ENCODE peak calls at places on chromosomes 13 and 19, in nine cellular contexts. One of them, this sample, is unnamed. For H3K4me1, the result is how much of the 10 kb centered on the place peaks cover.

GRCh38 chr13:37656247-37656940 is 57.8 kb upstream of the POSTN start:
- DNase-seq in colonic mucosa: no peak
- DNase-seq in prostate gland: no peak
- DNase-seq in HAP-1: no peak
- DNase-seq in OCI-LY7: no peak
- DNase-seq in adrenal gland: no peak
- DNase-seq in pancreas: no peak
- DNase-seq in IMR-90: peak
- DNase-seq in body of pancreas: no peak
- DNase-seq in this sample: no peak

GRCh38 chr13:45209229-45209628 is 8.4 kb upstream of the KCTD4 start:
- DNase-seq in colonic mucosa: no peak
- DNase-seq in prostate gland: no peak
- DNase-seq in HAP-1: no peak
- DNase-seq in OCI-LY7: no peak
- DNase-seq in adrenal gland: no peak
- DNase-seq in pancreas: no peak
- DNase-seq in IMR-90: peak
- DNase-seq in body of pancreas: no peak
- DNase-seq in this sample: no peak

GRCh38 chr19:48350856-48351255 is 12.9 kb downstream of the TMEM143 start:
- DNase-seq in colonic mucosa: no peak
- DNase-seq in prostate gland: no peak
- DNase-seq in HAP-1: no peak
- DNase-seq in OCI-LY7: no peak
- DNase-seq in adrenal gland: no peak
- DNase-seq in pancreas: no peak
- DNase-seq in IMR-90: no peak
- DNase-seq in body of pancreas: no peak
- DNase-seq in this sample: no peak

GRCh38 chr19:29539668-29540067 is 13.9 kb downstream of the VSTM2B start:
- DNase-seq in colonic mucosa: no peak
- DNase-seq in prostate gland: no peak
- DNase-seq in HAP-1: no peak
- DNase-seq in OCI-LY7: no peak
- DNase-seq in adrenal gland: no peak
- DNase-seq in pancreas: no peak
- DNase-seq in IMR-90: no peak
- DNase-seq in body of pancreas: no peak
- DNase-seq in this sample: no peak

GRCh38 chr19:16397791-16398529 is 73.3 kb downstream of the KLF2 start:
- DNase-seq in colonic mucosa: no peak
- DNase-seq in prostate gland: peak
- DNase-seq in HAP-1: no peak
- DNase-seq in OCI-LY7: no peak
- DNase-seq in adrenal gland: no peak
- DNase-seq in pancreas: no peak
- DNase-seq in IMR-90: no peak
- DNase-seq in body of pancreas: peak
- DNase-seq in this sample: no peak

GRCh38 chr19:17873661-17874422 is 2.1 kb downstream of the SLC5A5 start:
- DNase-seq in colonic mucosa: peak
- DNase-seq in prostate gland: no peak
- DNase-seq in HAP-1: peak
- DNase-seq in OCI-LY7: peak
- DNase-seq in adrenal gland: no peak
- DNase-seq in pancreas: no peak
- DNase-seq in IMR-90: no peak
- DNase-seq in body of pancreas: peak
- DNase-seq in this sample: peak

GRCh38 chr13:52744842-52745241 is 5.2 kb upstream of the CNMD start:
- DNase-seq in colonic mucosa: no peak
- DNase-seq in prostate gland: no peak
- DNase-seq in HAP-1: no peak
- DNase-seq in OCI-LY7: no peak
- DNase-seq in adrenal gland: no peak
- DNase-seq in pancreas: no peak
- DNase-seq in IMR-90: no peak
- DNase-seq in body of pancreas: no peak
- DNase-seq in this sample: no peak

GRCh38 chr19:48368942-48369341 is 4.8 kb downstream of the SYNGR4 start:
- DNase-seq in colonic mucosa: peak
- DNase-seq in prostate gland: no peak
- DNase-seq in HAP-1: no peak
- DNase-seq in OCI-LY7: no peak
- DNase-seq in adrenal gland: no peak
- DNase-seq in pancreas: no peak
- DNase-seq in IMR-90: no peak
- DNase-seq in body of pancreas: peak
- DNase-seq in this sample: peak

GRCh38 chr19:41431426-41432386 is 4.5 kb upstream of the B3GNT8 start:
- DNase-seq in colonic mucosa: no peak
- DNase-seq in prostate gland: no peak
- DNase-seq in HAP-1: no peak
- DNase-seq in OCI-LY7: no peak
- DNase-seq in adrenal gland: peak
- DNase-seq in pancreas: no peak
- DNase-seq in IMR-90: peak
- DNase-seq in body of pancreas: peak
- DNase-seq in this sample: no peak

GRCh38 chr19:48627211-48627864 is 8.0 kb downstream of the SPHK2 start:
- DNase-seq in colonic mucosa: peak
- DNase-seq in prostate gland: no peak
- DNase-seq in HAP-1: no peak
- DNase-seq in OCI-LY7: no peak
- DNase-seq in adrenal gland: peak
- DNase-seq in pancreas: no peak
- DNase-seq in IMR-90: no peak
- DNase-seq in body of pancreas: no peak
- DNase-seq in this sample: peak

GRCh38 chr19:46718157-46718933 is 1.4 kb upstream of the PRKD2 start:
- DNase-seq in colonic mucosa: peak
- DNase-seq in prostate gland: no peak
- DNase-seq in HAP-1: peak
- DNase-seq in OCI-LY7: peak
- DNase-seq in adrenal gland: no peak
- DNase-seq in pancreas: no peak
- DNase-seq in IMR-90: no peak
- DNase-seq in body of pancreas: peak
- DNase-seq in this sample: peak

GRCh38 chr19:46717716-46718143 is 816 bp upstream of the PRKD2 start:
- DNase-seq in colonic mucosa: peak
- DNase-seq in prostate gland: no peak
- DNase-seq in HAP-1: no peak
- DNase-seq in OCI-LY7: peak
- DNase-seq in adrenal gland: no peak
- DNase-seq in pancreas: no peak
- DNase-seq in IMR-90: no peak
- DNase-seq in body of pancreas: no peak
- DNase-seq in this sample: no peak

GRCh38 chr19:46720516-46721239 is 3.8 kb upstream of the PRKD2 start:
- DNase-seq in colonic mucosa: no peak
- DNase-seq in prostate gland: no peak
- DNase-seq in HAP-1: no peak
- DNase-seq in OCI-LY7: no peak
- DNase-seq in adrenal gland: no peak
- DNase-seq in pancreas: no peak
- DNase-seq in IMR-90: no peak
- DNase-seq in body of pancreas: no peak
- DNase-seq in this sample: no peak

GRCh38 chr19:46719629-46720515 is 3.0 kb upstream of the PRKD2 start:
- DNase-seq in colonic mucosa: no peak
- DNase-seq in prostate gland: no peak
- DNase-seq in HAP-1: no peak
- DNase-seq in OCI-LY7: no peak
- DNase-seq in adrenal gland: no peak
- DNase-seq in pancreas: no peak
- DNase-seq in IMR-90: no peak
- DNase-seq in body of pancreas: no peak
- DNase-seq in this sample: no peak

GRCh38 chr19:46718934-46719551 is 2.1 kb upstream of the PRKD2 start:
- DNase-seq in colonic mucosa: no peak
- DNase-seq in prostate gland: no peak
- DNase-seq in HAP-1: no peak
- DNase-seq in OCI-LY7: peak
- DNase-seq in adrenal gland: no peak
- DNase-seq in pancreas: no peak
- DNase-seq in IMR-90: no peak
- DNase-seq in body of pancreas: no peak
- DNase-seq in this sample: no peak
- H3K4me1 ChIP-seq in colonic mucosa: under half
- H3K4me1 ChIP-seq in prostate gland: under half
- H3K4me1 ChIP-seq in HAP-1: under half
- H3K4me1 ChIP-seq in OCI-LY7: half or more
- H3K4me1 ChIP-seq in adrenal gland: under half
- H3K4me1 ChIP-seq in pancreas: under half
- H3K4me1 ChIP-seq in IMR-90: under half
- H3K4me1 ChIP-seq in body of pancreas: under half
- H3K4me1 ChIP-seq in this sample: under half

DNA sequence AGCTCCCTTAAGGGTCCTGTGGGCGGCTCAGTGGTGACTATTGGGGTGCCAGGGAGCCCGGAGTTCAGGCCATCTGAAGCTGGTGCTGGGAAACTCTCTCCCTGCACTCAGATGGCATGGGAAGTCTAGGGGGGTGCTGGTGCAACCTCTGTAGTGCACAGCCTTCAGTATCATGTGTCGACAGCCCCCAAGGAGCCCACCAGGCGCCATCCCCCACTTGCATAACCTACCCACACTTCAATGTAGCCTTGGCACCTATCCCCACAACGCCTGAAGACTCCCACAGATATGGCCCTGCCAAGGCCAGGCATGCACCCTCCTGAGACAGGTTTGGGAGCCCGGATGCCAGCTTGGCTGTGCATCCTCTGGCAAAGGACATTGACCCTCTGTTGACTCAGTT is 27.7 kb upstream of the NANOS3 start:
- DNase-seq in colonic mucosa: peak
- DNase-seq in prostate gland: no peak
- DNase-seq in HAP-1: no peak
- DNase-seq in OCI-LY7: no peak
- DNase-seq in adrenal gland: no peak
- DNase-seq in pancreas: no peak
- DNase-seq in IMR-90: no peak
- DNase-seq in body of pancreas: no peak
- DNase-seq in this sample: no peak
- H3K4me1 ChIP-seq in colonic mucosa: under half
- H3K4me1 ChIP-seq in prostate gland: under half
- H3K4me1 ChIP-seq in HAP-1: under half
- H3K4me1 ChIP-seq in OCI-LY7: under half
- H3K4me1 ChIP-seq in adrenal gland: under half
- H3K4me1 ChIP-seq in pancreas: under half
- H3K4me1 ChIP-seq in IMR-90: under half
- H3K4me1 ChIP-seq in body of pancreas: half or more
- H3K4me1 ChIP-seq in this sample: half or more

GRCh38 chr13:29550589-29550988 is 44.9 kb downstream of the SLC7A1 start:
- DNase-seq in colonic mucosa: no peak
- DNase-seq in prostate gland: no peak
- DNase-seq in HAP-1: no peak
- DNase-seq in OCI-LY7: no peak
- DNase-seq in adrenal gland: no peak
- DNase-seq in pancreas: no peak
- DNase-seq in IMR-90: peak
- DNase-seq in body of pancreas: no peak
- DNase-seq in this sample: no peak
- H3K4me1 ChIP-seq in colonic mucosa: under half
- H3K4me1 ChIP-seq in prostate gland: under half
- H3K4me1 ChIP-seq in HAP-1: under half
- H3K4me1 ChIP-seq in OCI-LY7: under half
- H3K4me1 ChIP-seq in adrenal gland: under half
- H3K4me1 ChIP-seq in pancreas: under half
- H3K4me1 ChIP-seq in IMR-90: under half
- H3K4me1 ChIP-seq in body of pancreas: under half
- H3K4me1 ChIP-seq in this sample: under half

GRCh38 chr13:33283195-33283910 is 2.2 kb downstream of the STARD13 start:
- DNase-seq in colonic mucosa: no peak
- DNase-seq in prostate gland: no peak
- DNase-seq in HAP-1: no peak
- DNase-seq in OCI-LY7: no peak
- DNase-seq in adrenal gland: no peak
- DNase-seq in pancreas: no peak
- DNase-seq in IMR-90: no peak
- DNase-seq in body of pancreas: no peak
- DNase-seq in this sample: no peak
- H3K4me1 ChIP-seq in colonic mucosa: under half
- H3K4me1 ChIP-seq in prostate gland: under half
- H3K4me1 ChIP-seq in HAP-1: under half
- H3K4me1 ChIP-seq in OCI-LY7: under half
- H3K4me1 ChIP-seq in adrenal gland: under half
- H3K4me1 ChIP-seq in pancreas: under half
- H3K4me1 ChIP-seq in IMR-90: under half
- H3K4me1 ChIP-seq in body of pancreas: under half
- H3K4me1 ChIP-seq in this sample: half or more

GRCh38 chr13:106499113-106499512 is 36.3 kb downstream of the EFNB2 start:
- DNase-seq in colonic mucosa: no peak
- DNase-seq in prostate gland: no peak
- DNase-seq in HAP-1: no peak
- DNase-seq in OCI-LY7: no peak
- DNase-seq in adrenal gland: no peak
- DNase-seq in pancreas: no peak
- DNase-seq in IMR-90: no peak
- DNase-seq in body of pancreas: no peak
- DNase-seq in this sample: no peak
- H3K4me1 ChIP-seq in colonic mucosa: under half
- H3K4me1 ChIP-seq in prostate gland: under half
- H3K4me1 ChIP-seq in HAP-1: under half
- H3K4me1 ChIP-seq in OCI-LY7: under half
- H3K4me1 ChIP-seq in adrenal gland: under half
- H3K4me1 ChIP-seq in pancreas: under half
- H3K4me1 ChIP-seq in IMR-90: under half
- H3K4me1 ChIP-seq in body of pancreas: under half
- H3K4me1 ChIP-seq in this sample: under half

GRCh38 chr19:33301900-33302174 is 497 bp downstream of the CEBPA start:
- DNase-seq in colonic mucosa: no peak
- DNase-seq in prostate gland: no peak
- DNase-seq in HAP-1: no peak
- DNase-seq in OCI-LY7: no peak
- DNase-seq in adrenal gland: no peak
- DNase-seq in pancreas: no peak
- DNase-seq in IMR-90: no peak
- DNase-seq in body of pancreas: no peak
- DNase-seq in this sample: no peak
- H3K4me1 ChIP-seq in colonic mucosa: under half
- H3K4me1 ChIP-seq in prostate gland: under half
- H3K4me1 ChIP-seq in HAP-1: under half
- H3K4me1 ChIP-seq in OCI-LY7: under half
- H3K4me1 ChIP-seq in adrenal gland: under half
- H3K4me1 ChIP-seq in pancreas: under half
- H3K4me1 ChIP-seq in IMR-90: under half
- H3K4me1 ChIP-seq in body of pancreas: half or more
- H3K4me1 ChIP-seq in this sample: half or more

This sample was measured in transverse colon.